ENCODE peak calls at places on chromosome 18, in four cellular contexts. J is mucosa of gallbladder, Y is foreskin melanocyte, K is RWPE1. U is an unnamed sample.

GRCh38 chr18:63255435-63255834 is 64.1 kb downstream of the BCL2 start:
- DNase-seq in J (no peak), Y (no peak), K (no peak), U (no peak)

GRCh38 chr18:45890606-45891005 is 65.1 kb downstream of the SIGLEC15 start:
- DNase-seq in K (no peak), Y (no peak), J (no peak), U (no peak)

GRCh38 chr18:72542993-72543361 is 1.2 kb downstream of the CBLN2 start:
- DNase-seq in K (no peak), Y (no peak), J (no peak), U (no peak)

GRCh38 chr18:8609711-8610441 is 639 bp downstream of the RAB12 start:
- DNase-seq in J (peak; percentile 11), K (no peak), Y (no peak), U (peak; percentile 48)

GRCh38 chr18:45402485-45403056 is 212.7 kb upstream of the SLC14A2 start:
- DNase-seq in J (no peak), K (peak; percentile 57), Y (no peak), U (no peak)

GRCh38 chr18:36411745-36412168 is 114.2 kb downstream of the FHOD3 start:
- DNase-seq in Y (no peak), K (no peak), J (no peak), U (peak; percentile 74)

GRCh38 chr18:13418013-13418710 is 199.6 kb downstream of the LDLRAD4 start:
- DNase-seq in Y (no peak), J (no peak), K (no peak), U (no peak)

GRCh38 chr18:38790303-38790702 is 1224.7 kb upstream of the CELF4 start:
- DNase-seq in Y (no peak), K (peak; percentile 0), J (no peak), U (no peak)

GRCh38 chr18:21313576-21313975 is 71.5 kb downstream of the GREB1L start:
- DNase-seq in K (no peak), Y (no peak), J (no peak), U (no peak)

GRCh38 chr18:41613210-41613609 is 341.8 kb upstream of the PIK3C3 start:
- DNase-seq in K (no peak), J (no peak), Y (no peak), U (no peak)

GRCh38 chr18:62944454-62944853 is 229.1 kb downstream of the PHLPP1 start:
- DNase-seq in K (no peak), Y (no peak), J (no peak), U (no peak)

GRCh38 chr18:51513525-51513924 is 316.0 kb upstream of the MEX3C start:
- DNase-seq in K (peak; percentile 32), J (no peak), Y (no peak), U (no peak)

GRCh38 chr18:41761329-41762028 is 193.6 kb upstream of the PIK3C3 start:
- DNase-seq in K (peak; percentile 68), J (no peak), Y (no peak), U (no peak)

U was measured in ELF-1.